ENCODE peak calls at places on chromosomes 6 and 20, in five cellular contexts. H, A, C, B and T are unnamed samples.

GRCh38 chr6:142695016-142695415 is 250.0 kb downstream of the HIVEP2 start:
- DNase-seq in H (no peak), A (no peak), C (no peak), B (no peak), T (no peak)

GRCh38 chr6:134703206-134703605 is 246.7 kb downstream of the ALDH8A1 start:
- DNase-seq in A (no peak), C (no peak), B (no peak), H (no peak), T (no peak)

GRCh38 chr6:26318459-26319404 is 46.3 kb upstream of the BTN3A2 start:
- DNase-seq in C (no peak), A (no peak), B (no peak), H (no peak), T (no peak)

GRCh38 chr6:169145991-169146501 is 107.6 kb downstream of the THBS2 start:
- DNase-seq in H (no peak), C (peak; percentile 69), A (no peak), B (no peak), T (no peak)

GRCh38 chr20:32416206-32416605 is 58.1 kb downstream of the ASXL1 start:
- DNase-seq in A (no peak), B (no peak), H (no peak), C (no peak), T (no peak)

GRCh38 chr6:72579865-72580264 is 42.0 kb upstream of the KCNQ5 start:
- DNase-seq in H (no peak), C (no peak), A (no peak), B (no peak), T (no peak)

GRCh38 chr6:148818939-148819575 is 72.2 kb downstream of the UST start:
- DNase-seq in C (no peak), B (peak; percentile 6), H (no peak), A (no peak), T (no peak)

GRCh38 chr6:26295691-26296555 is 69.1 kb upstream of the BTN3A2 start:
- DNase-seq in B (no peak), H (no peak), A (peak; percentile 75), C (peak; percentile 33), T (no peak)

GRCh38 chr20:54646156-54646517 is 170.7 kb downstream of the DOK5 start:
- DNase-seq in H (no peak), C (no peak), B (no peak), A (no peak), T (no peak)

GRCh38 chr6:50277774-50278173 is 228.0 kb upstream of the DEFB112 start:
- DNase-seq in A (no peak), B (no peak), H (no peak), C (no peak), T (no peak)

GRCh38 chr6:150072201-150072600 is 3.3 kb upstream of the ULBP3 start:
- DNase-seq in A (peak; percentile 81), H (no peak), B (no peak), C (no peak), T (no peak)

GRCh38 chr6:7138921-7139358 is 31.2 kb downstream of the RREB1 start:
- DNase-seq in B (no peak), H (peak; percentile 23), A (no peak), C (no peak), T (no peak)